ENCODE peak calls at places on chromosome 4, in seven cellular contexts. H is Calu3; K is fibroblast of the aortic adventitia; L is CD8-positive, alpha-beta T cell; V is anterior cingulate cortex; Z is GM19239; P is activated T-helper 1 cell treated with anti-CD3 and anti-CD28 coated beads, Interleukin-12 subunit alpha, Interleukin-12 subunit beta, Interleukin-2, Interleukin-4 antibody, amounts not matched to agents 30 ng/mL and 10 ng/mL and 1 ng/mL, durations not matched to agents 14 hours and 24 hours and 36 hours. T is an unnamed sample.

GRCh38 chr4:53592686-53593641 is 1.7 kb upstream of the LNX1 start:
- DNase-seq in L (no peak), K (no peak), Z (no peak), V (no peak), P (no peak), H (peak), T (peak)

GRCh38 chr4:83174844-83175414 is 60.4 kb upstream of the PLAC8 start:
- DNase-seq in V (no peak), P (no peak), K (no peak), L (no peak), H (no peak), Z (no peak), T (no peak)

GRCh38 chr4:141759796-141760425 is 123.5 kb downstream of the IL15 start:
- DNase-seq in P (no peak), K (peak), V (no peak), H (no peak), Z (no peak), L (no peak), T (no peak)

GRCh38 chr4:138665851-138666250 is 349.7 kb upstream of the NOCT start:
- DNase-seq in L (no peak), Z (no peak), H (no peak), P (no peak), V (no peak), K (no peak), T (no peak)

GRCh38 chr4:148162554-148162953 is 279.7 kb downstream of the NR3C2 start:
- DNase-seq in Z (no peak), K (no peak), H (no peak), L (no peak), V (no peak), P (no peak), T (no peak)

GRCh38 chr4:147312376-147313046 is 168.4 kb upstream of the EDNRA start:
- DNase-seq in L (no peak), K (peak), Z (no peak), V (no peak), P (no peak), H (no peak), T (no peak)

GRCh38 chr4:179059396-179059795 is 1617.2 kb upstream of the AGA start:
- DNase-seq in K (no peak), P (no peak), Z (no peak), V (no peak), H (no peak), L (no peak), T (no peak)

GRCh38 chr4:37827802-37828321 is 1.4 kb downstream of the PGM2 start:
- DNase-seq in K (peak), H (no peak), V (no peak), Z (no peak), P (no peak), L (no peak), T (no peak)

GRCh38 chr4:142596595-142596994 is 249.5 kb downstream of the INPP4B start:
- DNase-seq in Z (no peak), P (no peak), H (no peak), K (no peak), L (no peak), V (no peak), T (no peak)

GRCh38 chr4:19130836-19131235 is 1109.3 kb upstream of the LCORL start:
- DNase-seq in P (no peak), V (no peak), H (no peak), L (no peak), K (peak), Z (no peak), T (no peak)